ENCODE peak calls at places on chromosome 15, in five cellular contexts. J is Calu3, Y is M059J, M is right cardiac atrium, I is amygdala. N is an unnamed sample.

GRCh38 chr15:89101302-89102191 is 13.3 kb downstream of the ABHD2 start:
- DNase-seq in J (peak), Y (peak), M (peak), I (no peak), N (no peak)

GRCh38 chr15:43517354-43518072 is at the start of gene MAP1A:
- DNase-seq in J (no peak), Y (no peak), M (peak), I (peak), N (peak)

GRCh38 chr15:63517614-63518013 is 13.2 kb downstream of the USP3 start:
- DNase-seq in J (peak), Y (no peak), M (no peak), I (no peak), N (no peak)

GRCh38 chr15:88454867-88455810 is 12.0 kb downstream of the MRPL46 start:
- DNase-seq in J (peak), Y (peak), M (peak), I (no peak), N (peak)

GRCh38 chr15:43550527-43551363 is 33.3 kb downstream of the MAP1A start:
- DNase-seq in J (no peak), Y (peak), M (peak), I (no peak), N (no peak)

GRCh38 chr15:44662478-44663409 is 718 bp downstream of the SPG11 start:
- DNase-seq in J (peak), Y (peak), M (peak), I (no peak), N (peak)

GRCh38 chr15:47766406-47766805 is 49.1 kb downstream of the SEMA6D start:
- DNase-seq in J (no peak), Y (no peak), M (no peak), I (no peak), N (no peak)

GRCh38 chr15:67089218-67090193 is 24.1 kb downstream of the SMAD3 start:
- DNase-seq in J (peak), Y (peak), M (no peak), I (no peak), N (no peak)

GRCh38 chr15:48177383-48177874 is 666 bp downstream of the MYEF2 start:
- DNase-seq in J (no peak), Y (peak), M (no peak), I (no peak), N (no peak)

GRCh38 chr15:101324513-101325177 is 29.6 kb upstream of the SNRPA1 start:
- DNase-seq in J (peak), Y (no peak), M (no peak), I (no peak), N (no peak)